ENCODE peak calls at places on chromosomes 16 and 17, in seven cellular contexts. K, J, U, I, G, O and N are unnamed samples.

GRCh38 chr17:65659512-65659911 is 98.1 kb upstream of the AXIN2 start:
- DNase-seq in O (no peak), J (no peak), K (no peak), U (no peak), I (no peak), G (no peak), N (no peak)

GRCh38 chr17:68600123-68600880 is 865 bp downstream of the FAM20A start:
- DNase-seq in O (no peak), J (no peak), U (no peak), G (peak; percentile 18), I (no peak), K (peak; percentile 9), N (peak; percentile 22)

GRCh38 chr17:5499790-5500189 is 13.4 kb downstream of the MIS12 start:
- DNase-seq in K (no peak), U (no peak), I (peak; percentile 35), J (no peak), O (no peak), G (no peak), N (no peak)

GRCh38 chr16:14389359-14389758 is 240.7 kb downstream of the PARN start:
- DNase-seq in U (no peak), J (no peak), K (no peak), G (no peak), O (no peak), I (no peak), N (no peak)

GRCh38 chr17:79608729-79609039 is 2.2 kb downstream of the RBFOX3 start:
- DNase-seq in O (no peak), K (no peak), I (no peak), U (no peak), J (no peak), G (no peak), N (no peak)

GRCh38 chr17:4696432-4696796 is 7.5 kb downstream of the PELP1 start:
- DNase-seq in J (no peak), G (no peak), I (no peak), K (no peak), U (no peak), O (no peak), N (no peak)

GRCh38 chr16:88303405-88303804 is 79.4 kb upstream of the ZNF469 start:
- DNase-seq in G (no peak), I (no peak), U (no peak), J (no peak), O (no peak), K (no peak), N (no peak)

GRCh38 chr17:60170835-60171752 is 21.3 kb downstream of the CA4 start:
- DNase-seq in G (no peak), I (no peak), U (no peak), O (peak; percentile 40), K (no peak), J (no peak), N (no peak)

GRCh38 chr16:75798714-75799113 is 72.4 kb upstream of the CPHXL start:
- DNase-seq in U (no peak), J (no peak), K (no peak), I (no peak), O (no peak), G (no peak), N (no peak)